ENCODE peak calls at places on chromosomes 7 and 10, in five cellular contexts. C is SK-N-SH, H is HEK293T, P is K562, L is HepG2. V is an unnamed sample.

GRCh38 chr7:109964780-109965179 is 1126.1 kb upstream of the LRRN3 start:
- DNase-seq in C (no peak), H (no peak), P (no peak), L (no peak), V (no peak)

GRCh38 chr10:101690461-101690860 is 4.5 kb downstream of the FBXW4 start:
- DNase-seq in C (no peak), H (no peak), P (no peak), L (no peak), V (no peak)

GRCh38 chr7:55440040-55440690 is 75.0 kb downstream of the LANCL2 start:
- DNase-seq in C (peak), H (no peak), P (no peak), L (no peak), V (no peak)

GRCh38 chr10:19835952-19836351 is 19.7 kb downstream of the PLXDC2 start:
- DNase-seq in C (no peak), H (no peak), P (no peak), L (no peak), V (no peak)

GRCh38 chr7:84364708-84365107 is 170.1 kb upstream of the SEMA3A start:
- DNase-seq in C (no peak), H (no peak), P (no peak), L (no peak), V (no peak)

GRCh38 chr10:122515022-122515424 is 45.5 kb upstream of the DMBT1 start:
- DNase-seq in C (no peak), H (no peak), P (no peak), L (no peak), V (no peak)

GRCh38 chr7:151348970-151349369 is 7.4 kb downstream of the NUB1 start:
- DNase-seq in C (no peak), H (no peak), P (no peak), L (no peak), V (no peak)

GRCh38 chr10:60099998-60100747 is 193.8 kb upstream of the CCDC6 start:
- DNase-seq in C (peak), H (peak), P (peak), L (peak), V (no peak)

GRCh38 chr7:80681272-80681885 is 42.9 kb downstream of the CD36 start:
- DNase-seq in C (peak), H (peak), P (no peak), L (peak), V (no peak)

GRCh38 chr7:150340024-150340749 is 1.2 kb downstream of the RARRES2 start:
- DNase-seq in C (no peak), H (no peak), P (no peak), L (peak), V (no peak)

GRCh38 chr10:86524225-86524982 is 2.8 kb upstream of the WAPL start:
- DNase-seq in C (no peak), H (no peak), P (no peak), L (no peak), V (no peak)

GRCh38 chr10:86520871-86521619 is 547 bp downstream of the WAPL start:
- DNase-seq in C (peak), H (peak), P (peak), L (peak), V (no peak)

GRCh38 chr10:86521620-86522384 is at the start of gene WAPL:
- DNase-seq in C (peak), H (peak), P (peak), L (peak), V (peak)

GRCh38 chr10:86522385-86522855 is 828 bp upstream of the WAPL start:
- DNase-seq in C (no peak), H (no peak), P (no peak), L (no peak), V (no peak)

DNA sequence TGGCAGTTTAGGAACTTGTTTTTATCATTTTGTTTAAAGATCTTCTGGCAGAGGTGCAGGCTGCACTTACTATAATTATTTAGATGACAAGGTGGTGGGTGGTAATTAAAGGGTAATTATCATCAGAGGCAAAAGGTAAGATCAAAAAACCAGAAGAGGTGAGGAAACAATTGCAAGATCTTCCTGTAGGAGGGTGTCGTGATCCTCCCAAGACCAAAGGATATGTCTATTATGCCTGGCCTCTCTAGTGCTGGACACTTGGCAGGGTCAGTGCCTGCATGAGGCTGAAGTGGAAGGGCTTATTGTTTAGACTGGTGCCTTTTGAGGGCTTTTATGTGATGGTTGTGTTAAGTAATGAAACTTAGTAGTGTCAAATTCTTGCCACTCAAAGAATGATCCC is 1.8 kb upstream of the WAPL start:
- DNase-seq in C (peak), H (no peak), P (peak), L (peak), V (no peak)
- TF ChIP-seq FOXM1 in C (no peak), H (no peak), P (no peak), L (no peak), V (no peak)

GRCh38 chr10:3217853-3218252 is 45.3 kb upstream of the PITRM1 start:
- DNase-seq in C (no peak), H (no peak), P (no peak), L (no peak), V (no peak)

GRCh38 chr10:3225589-3225988 is 53.0 kb upstream of the PITRM1 start:
- DNase-seq in C (no peak), H (no peak), P (no peak), L (no peak), V (no peak)

GRCh38 chr10:3220853-3221252 is 48.3 kb upstream of the PITRM1 start:
- DNase-seq in C (no peak), H (no peak), P (no peak), L (no peak), V (no peak)

GRCh38 chr10:3224241-3224640 is 51.7 kb upstream of the PITRM1 start:
- DNase-seq in C (no peak), H (no peak), P (no peak), L (no peak), V (no peak)

DNA sequence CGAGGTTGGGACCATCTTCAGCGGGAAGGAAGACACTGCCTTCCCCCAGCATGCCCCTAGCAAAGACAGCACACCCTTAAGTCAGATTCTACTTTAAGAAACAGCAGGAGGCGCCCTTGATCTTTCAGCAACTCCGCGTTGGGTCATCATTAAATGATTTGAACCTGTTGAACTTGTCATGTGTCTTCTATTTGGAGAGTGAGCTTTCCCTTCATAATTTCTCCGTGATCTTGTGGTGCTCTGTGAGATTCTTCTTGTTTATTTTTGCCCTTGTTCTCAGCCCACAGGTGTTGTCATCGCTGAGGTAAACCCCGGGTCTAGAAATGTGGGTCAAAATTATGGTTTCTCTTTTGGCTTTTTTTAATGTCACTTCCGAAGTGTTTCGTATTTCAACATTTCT is 49.5 kb upstream of the PITRM1 start:
- DNase-seq in C (no peak), H (no peak), P (peak), L (no peak), V (no peak)
- TF ChIP-seq FOXM1 in C (no peak), H (no peak), P (no peak), L (no peak), V (no peak)

DNA sequence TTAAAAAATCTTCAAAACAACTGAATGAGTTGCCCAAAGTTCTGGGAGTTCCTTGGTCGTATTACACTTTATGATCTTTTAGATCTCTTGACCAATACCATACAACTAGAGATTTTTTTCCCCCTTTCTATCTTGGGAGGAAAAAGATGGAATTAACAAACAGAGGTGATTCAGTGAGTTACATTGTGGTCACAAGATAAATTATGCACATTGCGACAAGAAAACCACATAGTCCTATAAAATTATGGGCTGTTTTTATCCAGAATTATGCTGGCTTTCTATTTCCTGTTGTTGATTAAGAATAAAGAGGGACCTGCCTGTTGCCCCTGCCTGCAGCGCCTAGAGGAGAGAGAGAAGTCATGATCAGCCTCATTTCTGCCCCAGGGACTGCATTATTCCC is 8.2 kb upstream of the SGPL1 start:
- DNase-seq in C (no peak), H (no peak), P (no peak), L (no peak), V (no peak)
- TF ChIP-seq FOXM1 in C (no peak), H (no peak), P (no peak), L (no peak), V (no peak)

DNA sequence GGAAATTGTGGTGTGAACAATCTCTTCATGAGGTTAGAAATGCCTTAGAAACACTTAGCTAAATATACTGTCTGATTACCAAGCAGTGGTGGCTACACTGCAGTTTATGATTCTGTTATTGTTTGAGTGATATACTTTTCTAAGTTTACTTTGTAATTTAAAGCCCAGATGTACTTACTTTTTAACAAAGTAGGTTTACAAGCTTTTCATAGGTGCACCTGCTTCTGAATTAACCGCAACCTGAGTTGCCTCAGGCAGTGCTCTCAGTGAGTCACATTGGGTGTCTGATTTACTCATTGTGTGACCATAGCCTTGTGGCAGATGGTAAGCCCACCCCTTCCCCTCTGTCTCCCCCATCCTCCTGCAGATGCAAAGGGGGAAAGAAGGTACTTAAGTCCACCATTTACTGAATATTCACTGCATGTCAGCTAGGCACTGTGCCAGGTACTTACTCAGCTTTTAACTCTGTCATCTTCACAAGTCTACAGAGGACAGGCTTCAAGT is 9.0 kb downstream of the MTURN start:
- DNase-seq in C (no peak), H (no peak), P (no peak), L (no peak), V (no peak)
- TF ChIP-seq FOXM1 in C (no peak), H (no peak), P (no peak), L (no peak), V (no peak)

GRCh38 chr10:84706875-84707274 is 378.5 kb downstream of the CCSER2 start:
- DNase-seq in C (no peak), H (no peak), P (no peak), L (no peak), V (no peak)
- TF ChIP-seq FOXM1 in C (no peak), H (no peak), P (no peak), L (no peak), V (no peak)